ENCODE peak calls at places on chromosomes 5 and 9, in six cellular contexts. Y, I, F, G, E and A are unnamed samples.

GRCh38 chr5:32450952-32451351 is 6.4 kb upstream of the ZFR start:
- DNase-seq in Y (no peak), I (peak), F (peak), G (no peak), E (peak), A (no peak)

GRCh38 chr5:66848749-66849641 is 252.8 kb downstream of the MAST4 start:
- DNase-seq in Y (peak), I (no peak), F (no peak), G (no peak), E (no peak), A (no peak)

GRCh38 chr9:133125706-133126696 is 5.0 kb upstream of the RALGDS start:
- DNase-seq in Y (peak), I (no peak), F (no peak), G (no peak), E (no peak), A (no peak)

GRCh38 chr5:172699423-172699822 is 58.4 kb downstream of the NEURL1B start:
- DNase-seq in Y (no peak), I (no peak), F (no peak), G (no peak), E (no peak), A (no peak)

GRCh38 chr9:18473551-18474279 is at the start of gene ADAMTSL1:
- DNase-seq in Y (peak), I (no peak), F (no peak), G (no peak), E (no peak), A (peak)

GRCh38 chr5:14727428-14727865 is 62.9 kb downstream of the OTULIN start:
- DNase-seq in Y (peak), I (peak), F (peak), G (no peak), E (peak), A (peak)

GRCh38 chr5:125064610-125065009 is 318.2 kb upstream of the ZNF608 start:
- DNase-seq in Y (no peak), I (no peak), F (no peak), G (no peak), E (no peak), A (no peak)

GRCh38 chr5:102713278-102713677 is 41.8 kb upstream of the PAM start:
- DNase-seq in Y (no peak), I (no peak), F (no peak), G (no peak), E (no peak), A (no peak)

GRCh38 chr5:177122566-177122965 is 11.0 kb upstream of the NSD1 start:
- DNase-seq in Y (no peak), I (no peak), F (no peak), G (no peak), E (no peak), A (no peak)

GRCh38 chr5:114101153-114101552 is 260.7 kb upstream of the KCNN2 start:
- DNase-seq in Y (peak), I (peak), F (peak), G (no peak), E (peak), A (peak)

GRCh38 chr5:179572386-179572785 is 22.0 kb downstream of the RUFY1 start:
- DNase-seq in Y (no peak), I (no peak), F (no peak), G (no peak), E (no peak), A (no peak)

GRCh38 chr5:33281507-33281906 is 159.3 kb upstream of the TARS1 start:
- DNase-seq in Y (peak), I (no peak), F (no peak), G (no peak), E (no peak), A (no peak)

GRCh38 chr5:74393943-74394342 is 246.6 kb downstream of the ENC1 start:
- DNase-seq in Y (no peak), I (no peak), F (no peak), G (no peak), E (no peak), A (no peak)

GRCh38 chr9:7802666-7803065 is 3.1 kb upstream of the DMAC1 start:
- DNase-seq in Y (peak), I (no peak), F (no peak), G (no peak), E (no peak), A (no peak)

GRCh38 chr9:5553211-5553610 is 42.9 kb downstream of the PDCD1LG2 start:
- DNase-seq in Y (peak), I (no peak), F (no peak), G (no peak), E (no peak), A (no peak)

GRCh38 chr5:65672787-65673186 is 48.0 kb downstream of the SHLD3 start:
- DNase-seq in Y (peak), I (no peak), F (no peak), G (no peak), E (no peak), A (no peak)

DNA sequence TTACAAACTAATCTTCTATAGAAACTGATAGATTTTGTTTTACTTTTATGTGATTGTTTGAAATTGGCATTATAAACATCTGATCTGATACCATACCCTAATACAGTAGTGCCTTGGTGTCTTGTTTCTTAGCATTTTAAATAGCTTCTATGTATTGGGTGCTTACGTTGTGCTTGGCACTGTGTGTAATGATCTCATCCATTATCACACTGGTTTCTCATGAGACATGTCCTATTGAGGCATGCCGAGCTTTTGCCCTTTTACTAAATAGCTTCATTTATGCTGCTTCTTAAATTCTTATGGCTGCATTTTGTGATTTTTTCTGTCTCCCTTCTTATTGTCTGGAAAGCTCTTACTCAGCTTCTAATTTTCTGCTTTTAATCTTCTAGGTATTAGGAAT is 48.2 kb upstream of the TLR4 start:
- DNase-seq in Y (no peak), I (no peak), F (no peak), G (no peak), E (no peak), A (no peak)
- TF ChIP-seq BHLHE40 in Y (no peak), I (no peak), F (no peak), G (no peak), E (no peak), A (no peak)

GRCh38 chr5:171681061-171681460 is 104.6 kb upstream of the SMIM23 start:
- DNase-seq in Y (no peak), I (no peak), F (no peak), G (no peak), E (no peak), A (no peak)

GRCh38 chr5:171680485-171680884 is 105.1 kb upstream of the SMIM23 start:
- DNase-seq in Y (no peak), I (no peak), F (no peak), G (no peak), E (peak), A (no peak)

GRCh38 chr5:171682801-171683200 is 102.8 kb upstream of the SMIM23 start:
- DNase-seq in Y (no peak), I (no peak), F (no peak), G (no peak), E (no peak), A (no peak)

GRCh38 chr5:171684169-171684568 is 101.4 kb upstream of the SMIM23 start:
- DNase-seq in Y (no peak), I (no peak), F (no peak), G (no peak), E (no peak), A (no peak)

GRCh38 chr5:171681667-171682066 is 104.0 kb upstream of the SMIM23 start:
- DNase-seq in Y (peak), I (no peak), F (no peak), G (no peak), E (no peak), A (no peak)
- TF ChIP-seq BHLHE40 in Y (no peak), I (no peak), F (no peak), G (no peak), E (no peak), A (no peak)

GRCh38 chr5:39521945-39522590 is 97.3 kb upstream of the DAB2 start:
- DNase-seq in Y (no peak), I (no peak), F (no peak), G (no peak), E (no peak), A (no peak)

GRCh38 chr5:39518516-39518915 is 93.7 kb upstream of the DAB2 start:
- DNase-seq in Y (peak), I (no peak), F (no peak), G (no peak), E (no peak), A (no peak)

GRCh38 chr5:39521098-39521860 is 96.5 kb upstream of the DAB2 start:
- DNase-seq in Y (no peak), I (no peak), F (no peak), G (no peak), E (no peak), A (no peak)

GRCh38 chr5:39519566-39520231 is 94.9 kb upstream of the DAB2 start:
- DNase-seq in Y (peak), I (no peak), F (no peak), G (no peak), E (no peak), A (no peak)

GRCh38 chr5:39520232-39520572 is 95.4 kb upstream of the DAB2 start:
- DNase-seq in Y (peak), I (no peak), F (no peak), G (no peak), E (no peak), A (no peak)
- TF ChIP-seq BHLHE40 in Y (no peak), I (no peak), F (no peak), G (no peak), E (no peak), A (no peak)

DNA sequence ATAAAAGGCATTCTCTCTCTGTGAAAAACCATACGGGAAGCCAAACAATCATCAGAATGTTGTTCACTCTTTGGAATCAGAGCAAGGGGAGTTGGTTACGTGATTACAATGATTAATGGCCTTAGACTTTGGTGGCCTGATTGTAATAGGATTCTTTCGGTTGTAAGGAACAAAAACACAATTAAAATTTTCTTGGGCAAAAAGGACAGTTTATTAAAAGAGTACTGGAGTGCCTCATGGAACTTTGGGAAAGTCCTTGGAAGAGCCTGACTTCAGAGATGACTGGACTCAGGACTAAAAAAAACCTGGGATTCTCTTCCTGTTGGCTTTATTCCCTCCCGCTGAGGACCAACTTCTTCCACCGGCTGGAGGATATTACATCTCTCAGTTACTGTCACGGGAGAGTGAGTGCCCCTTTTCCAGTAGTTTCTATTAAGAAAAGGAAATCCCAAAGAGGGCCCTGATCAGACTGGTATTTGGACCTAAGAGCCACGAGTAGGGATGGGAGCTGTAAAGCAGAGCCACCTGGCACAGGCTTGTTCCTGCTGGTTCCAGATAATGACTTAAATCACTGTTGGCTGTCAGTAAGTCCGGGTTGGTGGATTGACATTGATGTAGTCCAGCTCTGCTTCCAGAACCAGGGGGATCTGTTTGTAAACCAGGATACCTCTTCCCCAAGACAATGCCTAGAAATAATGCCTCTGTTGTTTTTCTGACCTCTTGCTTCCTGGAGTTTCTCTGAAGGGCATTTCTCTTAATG is 53.9 kb downstream of the CFAP95 start:
- DNase-seq in Y (no peak), I (no peak), F (no peak), G (no peak), E (no peak), A (peak)
- TF ChIP-seq BHLHE40 in Y (no peak), I (no peak), F (no peak), G (no peak), E (no peak), A (no peak)

GRCh38 chr5:128097781-128098180 is 14.2 kb downstream of the SLC12A2 start:
- DNase-seq in Y (no peak), I (no peak), F (no peak), G (no peak), E (no peak), A (no peak)

GRCh38 chr5:128093368-128093767 is 9.8 kb downstream of the SLC12A2 start:
- DNase-seq in Y (no peak), I (no peak), F (no peak), G (no peak), E (no peak), A (no peak)

GRCh38 chr5:128097224-128097623 is 13.7 kb downstream of the SLC12A2 start:
- DNase-seq in Y (no peak), I (no peak), F (no peak), G (no peak), E (no peak), A (no peak)

GRCh38 chr5:128091579-128091978 is 8.0 kb downstream of the SLC12A2 start:
- DNase-seq in Y (no peak), I (no peak), F (no peak), G (no peak), E (no peak), A (no peak)

GRCh38 chr5:128092144-128092543 is 8.6 kb downstream of the SLC12A2 start:
- DNase-seq in Y (no peak), I (no peak), F (no peak), G (no peak), E (peak), A (no peak)
- TF ChIP-seq BHLHE40 in Y (no peak), I (no peak), F (no peak), G (no peak), E (no peak), A (no peak)

DNA sequence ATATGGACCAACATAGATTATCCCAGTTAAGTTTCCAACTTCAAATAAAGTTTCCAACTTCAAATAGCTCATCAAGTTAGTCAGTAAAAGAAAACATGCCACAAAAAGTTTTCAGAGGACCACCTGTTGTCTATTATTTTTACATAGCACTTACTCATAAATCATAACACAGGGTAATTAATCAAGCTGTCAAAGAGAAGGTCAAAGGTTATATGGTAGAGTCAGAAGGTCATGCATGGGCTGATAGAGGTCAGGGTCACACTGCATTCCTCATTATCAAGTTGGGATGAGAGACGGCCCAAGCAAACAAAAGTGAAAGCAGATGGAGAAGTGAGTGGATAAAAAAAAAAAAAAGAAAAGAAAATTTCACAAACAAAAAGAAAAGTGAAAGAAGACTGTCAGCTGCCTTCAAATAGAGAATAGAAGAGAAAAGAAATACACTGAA is 145.5 kb upstream of the POU5F2 start:
- DNase-seq in Y (peak), I (no peak), F (no peak), G (no peak), E (no peak), A (no peak)
- TF ChIP-seq BHLHE40 in Y (no peak), I (no peak), F (no peak), G (no peak), E (no peak), A (no peak)

DNA sequence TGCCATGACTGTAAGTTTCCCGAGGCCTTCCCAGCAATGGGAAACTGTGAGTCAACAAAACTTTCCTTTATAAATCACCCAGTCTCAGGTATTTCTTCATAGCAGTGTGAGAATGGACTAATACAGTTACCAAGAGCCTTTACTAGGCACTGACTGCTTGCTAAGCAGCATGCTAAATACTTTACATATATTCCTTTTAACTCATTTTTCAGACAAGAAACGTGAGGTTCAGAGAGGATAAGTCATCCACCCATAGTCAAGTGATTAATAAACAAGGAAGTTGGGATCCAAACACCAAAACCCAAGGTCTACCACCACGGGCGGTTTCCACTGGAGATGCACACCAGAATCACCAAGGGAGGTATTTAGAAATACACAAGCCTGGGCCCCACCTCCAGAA is 50.8 kb downstream of the GABBR2 start:
- DNase-seq in Y (peak), I (no peak), F (no peak), G (no peak), E (no peak), A (no peak)
- TF ChIP-seq BHLHE40 in Y (peak), I (no peak), F (no peak), G (no peak), E (no peak), A (no peak)

GRCh38 chr5:58922392-58923171 is 339.7 kb downstream of the RAB3C start:
- DNase-seq in Y (peak), I (no peak), F (no peak), G (no peak), E (no peak), A (no peak)
- TF ChIP-seq BHLHE40 in Y (no peak), I (no peak), F (no peak), G (no peak), E (no peak), A (no peak)

GRCh38 chr9:108746001-108746400 is 109.8 kb downstream of the ACTL7B start:
- DNase-seq in Y (no peak), I (no peak), F (no peak), G (no peak), E (no peak), A (no peak)

GRCh38 chr9:108746864-108747263 is 108.9 kb downstream of the ACTL7B start:
- DNase-seq in Y (no peak), I (peak), F (no peak), G (no peak), E (no peak), A (no peak)

GRCh38 chr9:108742191-108742590 is 113.6 kb downstream of the ACTL7B start:
- DNase-seq in Y (no peak), I (no peak), F (no peak), G (no peak), E (no peak), A (no peak)

GRCh38 chr9:108743901-108744371 is 111.8 kb downstream of the ACTL7B start:
- DNase-seq in Y (no peak), I (peak), F (no peak), G (no peak), E (no peak), A (no peak)

GRCh38 chr9:108743426-108743825 is 112.4 kb downstream of the ACTL7B start:
- DNase-seq in Y (no peak), I (no peak), F (no peak), G (no peak), E (no peak), A (no peak)
- TF ChIP-seq BHLHE40 in Y (no peak), I (no peak), F (no peak), G (no peak), E (no peak), A (no peak)

DNA sequence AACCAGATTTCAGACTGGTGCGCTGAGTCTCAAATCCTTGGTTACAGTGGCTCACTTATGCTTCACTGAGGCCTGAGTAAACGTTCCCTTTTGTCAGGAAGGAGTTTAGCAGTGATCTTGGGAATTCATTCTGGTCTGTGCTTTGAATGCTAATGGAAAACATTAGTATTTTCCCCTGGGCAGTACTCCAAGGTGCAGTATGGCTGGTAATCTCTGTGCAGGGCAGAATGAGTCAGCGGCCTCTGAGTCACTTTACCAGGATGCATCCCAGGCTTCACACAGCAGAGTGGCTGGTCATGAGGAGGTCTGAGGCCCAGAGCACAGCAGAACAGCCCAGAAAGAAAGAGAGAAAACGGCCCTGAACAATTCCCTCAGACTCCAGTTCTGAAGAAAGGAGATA is 54.0 kb downstream of the PCA3 start:
- DNase-seq in Y (peak), I (peak), F (peak), G (no peak), E (no peak), A (peak)
- TF ChIP-seq BHLHE40 in Y (peak), I (no peak), F (no peak), G (no peak), E (no peak), A (no peak)